ENCODE peak calls at places on chromosome 5, in ten cellular contexts. D is cardiac fibroblast; L is stimulated activated CD4-positive, alpha-beta T cell treated with anti-CD3 and anti-CD28 coated beads, Interleukin-15, amount 100 ng/mL, for 1 hour; U is NCI-H187; O is choroid plexus epithelial cell; B is GM23338; S is ovary; P is ELR; Q is spleen; R is HEK293T. C is an unnamed sample.

GRCh38 chr5:26193626-26194025 is 844.8 kb downstream of the CDH9 start:
- DNase-seq in D (no peak), L (no peak), U (no peak), O (no peak), B (no peak), S (no peak), P (no peak), Q (no peak), R (no peak), C (no peak)

GRCh38 chr5:41507501-41507900 is 2.9 kb downstream of the PLCXD3 start:
- DNase-seq in D (no peak), L (no peak), U (no peak), O (no peak), B (no peak), S (no peak), P (no peak), Q (no peak), R (no peak), C (no peak)

GRCh38 chr5:133455681-133456080 is 156.7 kb downstream of the FSTL4 start:
- DNase-seq in D (peak; percentile 4), L (no peak), U (no peak), O (no peak), B (no peak), S (no peak), P (no peak), Q (no peak), R (no peak), C (no peak)

GRCh38 chr5:130286971-130287370 is 382.7 kb downstream of the CHSY3 start:
- DNase-seq in D (peak; percentile 66), L (no peak), U (no peak), O (no peak), B (no peak), S (no peak), P (no peak), Q (no peak), R (no peak), C (no peak)

GRCh38 chr5:103101079-103101732 is 18.7 kb downstream of the GIN1 start:
- DNase-seq in D (no peak), L (no peak), U (no peak), O (no peak), B (no peak), S (no peak), P (peak; percentile 49), Q (no peak), R (no peak), C (no peak)

GRCh38 chr5:59146729-59147128 is 563.9 kb downstream of the RAB3C start:
- DNase-seq in D (no peak), L (no peak), U (no peak), O (no peak), B (no peak), S (no peak), P (no peak), Q (no peak), R (no peak), C (no peak)

GRCh38 chr5:127243011-127243410 is 47.6 kb upstream of the MEGF10 start:
- DNase-seq in D (no peak), L (no peak), U (no peak), O (no peak), B (no peak), S (no peak), P (no peak), Q (no peak), R (no peak), C (no peak)

GRCh38 chr5:59760798-59761348 is 132.7 kb downstream of the PDE4D start:
- DNase-seq in D (peak; percentile 54), L (no peak), U (no peak), O (peak; percentile 86), B (no peak), S (no peak), P (peak; percentile 85), Q (no peak), R (no peak), C (no peak)

GRCh38 chr5:78647411-78647818 is 1.2 kb downstream of the LHFPL2 start:
- DNase-seq in D (peak; percentile 49), L (no peak), U (no peak), O (peak; percentile 52), B (peak; percentile 35), S (peak; percentile 46), P (peak; percentile 62), Q (no peak), R (no peak), C (no peak)

C was measured in NCI-H2227 treated with DMSO at 0.1 percent for 48 hours.